ENCODE peak calls at places on chromosomes 13 and 19, in ten cellular contexts. G is RWPE2, H is endothelial cell, W is progenitor cell of endocrine pancreas, V is pancreas, B is mucosa of gallbladder, E is adrenal gland, T is HS-27A, I is NCI-H1105, N is cardiac fibroblast. X is an unnamed sample.

GRCh38 chr19:11963566-11964355 is 1.1 kb upstream of the ZNF763 start:
- DNase-seq in W (peak; percentile 24), T (no peak), G (no peak), H (no peak), E (peak; percentile 88), V (peak; percentile 49), N (peak; percentile 84), I (peak; percentile 64), B (peak; percentile 80), X (no peak)

GRCh38 chr19:33298146-33298911 is 4.0 kb downstream of the CEBPA start:
- DNase-seq in N (no peak), E (no peak), B (no peak), V (no peak), H (no peak), T (no peak), G (peak; percentile 84), I (no peak), W (no peak), X (no peak)

GRCh38 chr19:8475005-8475404 is 27.4 kb downstream of the PRAM1 start:
- DNase-seq in I (no peak), W (no peak), V (no peak), N (no peak), B (no peak), G (no peak), H (no peak), T (no peak), E (no peak), X (no peak)

GRCh38 chr19:51111606-51112005 is 3.4 kb upstream of the CTU1 start:
- DNase-seq in G (no peak), H (peak; percentile 29), T (no peak), W (no peak), V (no peak), I (no peak), E (no peak), N (no peak), B (no peak), X (no peak)

GRCh38 chr13:44109986-44110640 is 230.4 kb downstream of the LACC1 start:
- DNase-seq in E (no peak), B (peak; percentile 68), G (no peak), V (no peak), H (no peak), N (no peak), I (no peak), T (no peak), W (no peak), X (no peak)

GRCh38 chr13:83881917-83882625 is at the start of gene SLITRK1:
- DNase-seq in I (no peak), E (no peak), B (peak; percentile 42), G (no peak), H (peak; percentile 96), T (no peak), V (peak; percentile 77), N (peak; percentile 50), W (peak; percentile 91), X (no peak)

GRCh38 chr19:17522988-17523872 is 11.8 kb downstream of the PGLS start:
- DNase-seq in H (no peak), I (no peak), G (no peak), E (peak; percentile 76), T (no peak), W (no peak), N (no peak), B (peak; percentile 48), V (no peak), X (no peak)

GRCh38 chr19:42528354-42529247 is at the start of gene CEACAM1:
- DNase-seq in H (peak; percentile 49), B (peak; percentile 69), E (peak; percentile 71), W (no peak), V (no peak), G (no peak), I (no peak), T (no peak), N (peak; percentile 34), X (no peak)

GRCh38 chr13:80945328-80945727 is 604.4 kb upstream of the SPRY2 start:
- DNase-seq in T (no peak), I (no peak), W (peak; percentile 29), V (no peak), G (no peak), E (no peak), N (no peak), B (no peak), H (peak; percentile 37), X (no peak)

GRCh38 chr13:19781526-19781925 is 1.2 kb downstream of the PSPC1 start:
- DNase-seq in E (no peak), N (no peak), I (no peak), B (no peak), H (no peak), G (no peak), V (no peak), W (no peak), T (no peak), X (no peak)

GRCh38 chr19:29001922-29002247 is 211.1 kb downstream of the UQCRFS1 start:
- DNase-seq in V (no peak), T (no peak), N (no peak), H (no peak), I (no peak), E (no peak), G (no peak), W (no peak), B (no peak), X (no peak)

GRCh38 chr13:51044023-51044665 is 66.9 kb downstream of the C13orf42 start:
- DNase-seq in T (no peak), H (no peak), B (no peak), V (no peak), N (no peak), G (no peak), W (no peak), E (no peak), I (no peak), X (no peak)

GRCh38 chr19:6521718-6522646 is 8.8 kb upstream of the TNFSF9 start:
- DNase-seq in I (no peak), E (no peak), T (no peak), W (no peak), G (no peak), V (no peak), N (no peak), B (no peak), H (no peak), X (no peak)

GRCh38 chr13:109100705-109101104 is 471.3 kb downstream of the MYO16 start:
- DNase-seq in I (no peak), T (peak; percentile 3), H (no peak), W (no peak), E (no peak), G (no peak), V (no peak), N (no peak), B (no peak), X (no peak)

GRCh38 chr19:48964205-48965032 is 690 bp upstream of the FTL start:
- DNase-seq in I (no peak), N (peak; percentile 69), B (no peak), W (no peak), V (no peak), T (no peak), G (no peak), H (no peak), E (peak; percentile 79), X (no peak)

GRCh38 chr19:2045501-2046045 is 5.5 kb downstream of the MKNK2 start:
- DNase-seq in G (no peak), H (no peak), I (no peak), W (no peak), N (no peak), T (no peak), B (no peak), E (peak; percentile 52), V (peak; percentile 96), X (no peak)

GRCh38 chr19:16325671-16326400 is 1.2 kb downstream of the KLF2 start:
- DNase-seq in I (peak; percentile 86), V (no peak), G (no peak), W (peak; percentile 38), H (no peak), B (no peak), N (peak; percentile 63), E (peak; percentile 66), T (no peak), X (no peak)

GRCh38 chr19:43525836-43526771 is 897 bp downstream of the ETHE1 start:
- DNase-seq in W (peak; percentile 33), B (no peak), I (no peak), H (peak; percentile 34), N (no peak), V (no peak), G (no peak), T (no peak), E (peak; percentile 70), X (no peak)

GRCh38 chr19:39497850-39498261 is 891 bp upstream of the DLL3 start:
- DNase-seq in V (no peak), H (peak; percentile 81), W (peak; percentile 37), G (no peak), E (no peak), N (peak; percentile 42), I (peak; percentile 94), B (no peak), T (no peak), X (no peak)

GRCh38 chr13:80204642-80205041 is 136.3 kb downstream of the SPRY2 start:
- DNase-seq in W (no peak), G (no peak), B (no peak), I (no peak), T (no peak), V (no peak), H (no peak), E (no peak), N (no peak), X (no peak)

GRCh38 chr19:46967578-46968018 is 52.0 kb upstream of the NPAS1 start:
- DNase-seq in I (no peak), V (no peak), W (no peak), N (no peak), B (peak; percentile 78), G (no peak), E (peak; percentile 77), H (no peak), T (no peak), X (no peak)

GRCh38 chr19:11699931-11700794 is 38.6 kb downstream of the ZNF823 start:
- DNase-seq in T (no peak), V (no peak), B (no peak), I (peak; percentile 6), N (peak; percentile 57), W (no peak), E (no peak), G (no peak), H (peak; percentile 25), X (peak; percentile 12)

GRCh38 chr13:79451500-79451962 is 29.4 kb upstream of the NDFIP2 start:
- DNase-seq in I (no peak), H (no peak), W (no peak), G (peak; percentile 67), B (peak; percentile 19), E (peak; percentile 66), V (no peak), N (peak; percentile 82), T (peak; percentile 53), X (no peak)

GRCh38 chr13:46893820-46894533 is 2.9 kb downstream of the HTR2A start:
- DNase-seq in E (peak; percentile 75), T (no peak), I (peak; percentile 3), G (no peak), B (peak; percentile 54), V (peak; percentile 32), H (peak; percentile 79), W (peak; percentile 66), N (peak; percentile 60), X (no peak)

GRCh38 chr19:2421581-2422306 is 5.6 kb downstream of the TIMM13 start:
- DNase-seq in H (no peak), T (no peak), I (no peak), W (no peak), G (no peak), N (no peak), E (no peak), B (no peak), V (no peak), X (no peak)

GRCh38 chr19:32296694-32297093 is 48.7 kb upstream of the ZNF507 start:
- DNase-seq in V (no peak), G (no peak), H (no peak), T (no peak), B (no peak), I (no peak), N (no peak), E (no peak), W (no peak), X (no peak)

GRCh38 chr13:28574617-28575142 is 79.8 kb upstream of the FLT1 start:
- DNase-seq in B (peak; percentile 32), N (peak; percentile 91), T (peak; percentile 69), G (peak; percentile 65), E (peak; percentile 63), I (no peak), V (no peak), H (peak; percentile 50), W (no peak), X (no peak)

GRCh38 chr13:31072041-31072440 is 89.7 kb downstream of the HSPH1 start:
- DNase-seq in T (no peak), H (no peak), E (no peak), G (no peak), V (no peak), W (no peak), I (no peak), B (no peak), N (peak; percentile 39), X (no peak)

X was measured in Panc1.